ENCODE peak calls at places on chromosomes 1 and 21, in five cellular contexts. M is HEK293T; X is activated T-helper 1 cell treated with anti-CD3 and anti-CD28 coated beads, Interleukin-2, amount 50 U/mL, for 16 hours; S is colonic mucosa; Z is HTR-8/SVneo. D is an unnamed sample.

GRCh38 chr1:201020040-201020591 is 3.4 kb downstream of the KIF21B start:
- DNase-seq in M (no peak), X (no peak), S (peak), Z (no peak), D (no peak)

GRCh38 chr1:205440476-205441317 is 15.1 kb downstream of the BLACAT1 start:
- DNase-seq in M (peak), X (peak), S (peak), Z (peak), D (peak)

GRCh38 chr1:227766015-227766634 is 30.9 kb downstream of the SNAP47 start:
- DNase-seq in M (no peak), X (peak), S (peak), Z (no peak), D (peak)

GRCh38 chr1:158124034-158124433 is 56.7 kb upstream of the CD1D start:
- DNase-seq in M (no peak), X (no peak), S (no peak), Z (no peak), D (peak)

GRCh38 chr1:26923711-26924110 is 2.2 kb downstream of the NUDC start:
- DNase-seq in M (no peak), X (no peak), S (no peak), Z (no peak), D (no peak)

GRCh38 chr1:111127923-111128643 is 11.8 kb downstream of the DRAM2 start:
- DNase-seq in M (no peak), X (no peak), S (no peak), Z (no peak), D (no peak)

GRCh38 chr1:110004583-110004982 is 20.0 kb downstream of the AHCYL1 start:
- DNase-seq in M (no peak), X (no peak), S (no peak), Z (no peak), D (no peak)

GRCh38 chr1:237888143-237888542 is 2.6 kb downstream of the ZP4 start:
- DNase-seq in M (no peak), X (no peak), S (no peak), Z (no peak), D (no peak)

GRCh38 chr1:215502081-215502480 is 65.0 kb upstream of the KCTD3 start:
- DNase-seq in M (no peak), X (no peak), S (no peak), Z (no peak), D (no peak)

GRCh38 chr21:35229290-35229689 is 180.2 kb upstream of the RUNX1 start:
- DNase-seq in M (no peak), X (no peak), S (no peak), Z (no peak), D (no peak)

GRCh38 chr1:19988269-19989006 is 9.0 kb upstream of the PLA2G2A start:
- DNase-seq in M (no peak), X (no peak), S (no peak), Z (no peak), D (no peak)

GRCh38 chr1:184696403-184696802 is 58.3 kb downstream of the EDEM3 start:
- DNase-seq in M (no peak), X (no peak), S (no peak), Z (no peak), D (no peak)

GRCh38 chr1:36829066-36829465 is 205.2 kb downstream of the GRIK3 start:
- DNase-seq in M (no peak), X (no peak), S (no peak), Z (no peak), D (no peak)

GRCh38 chr1:97791251-97791650 is 129.6 kb downstream of the DPYD start:
- DNase-seq in M (no peak), X (no peak), S (no peak), Z (no peak), D (no peak)

GRCh38 chr1:161718559-161719324 is 2.6 kb upstream of the FCRLB start:
- DNase-seq in M (no peak), X (no peak), S (no peak), Z (no peak), D (no peak)

GRCh38 chr1:198655464-198656121 is 16.8 kb downstream of the PTPRC start:
- DNase-seq in M (no peak), X (no peak), S (no peak), Z (no peak), D (no peak)

GRCh38 chr21:8993284-8993942 is 1528.0 kb upstream of the TPTE start:
- DNase-seq in M (no peak), X (no peak), S (no peak), Z (no peak), D (no peak)

GRCh38 chr21:32415451-32415850 is 2.9 kb downstream of the EVA1C start:
- DNase-seq in M (no peak), X (no peak), S (no peak), Z (no peak), D (no peak)

GRCh38 chr21:34894401-34894800 is 154.7 kb downstream of the RUNX1 start:
- DNase-seq in M (no peak), X (no peak), S (no peak), Z (no peak), D (no peak)

GRCh38 chr1:89607888-89608626 is 24.9 kb upstream of the LRRC8C start:
- DNase-seq in M (no peak), X (peak), S (no peak), Z (no peak), D (no peak)

GRCh38 chr21:41899431-41900202 is 20.5 kb upstream of the PRDM15 start:
- DNase-seq in M (no peak), X (no peak), S (no peak), Z (no peak), D (no peak)

GRCh38 chr1:166020229-166020628 is 146.6 kb downstream of the FAM78B start:
- DNase-seq in M (no peak), X (no peak), S (no peak), Z (no peak), D (no peak)

GRCh38 chr1:93338426-93338825 is 7.3 kb upstream of the DR1 start:
- DNase-seq in M (no peak), X (no peak), S (no peak), Z (peak), D (peak)

GRCh38 chr1:65344171-65344570 is 34.8 kb downstream of the DNAJC6 start:
- DNase-seq in M (no peak), X (no peak), S (no peak), Z (no peak), D (no peak)

GRCh38 chr1:25729774-25730173 is 70.2 kb upstream of the SELENON start:
- DNase-seq in M (no peak), X (no peak), S (no peak), Z (no peak), D (no peak)

GRCh38 chr1:236098267-236098666 is 33.4 kb upstream of the NID1 start:
- DNase-seq in M (no peak), X (no peak), S (no peak), Z (no peak), D (no peak)

GRCh38 chr1:221742555-221743415 is 896 bp upstream of the DUSP10 start:
- DNase-seq in M (peak), X (peak), S (peak), Z (no peak), D (peak)

GRCh38 chr1:82503805-82504204 is 703.1 kb downstream of the ADGRL2 start:
- DNase-seq in M (no peak), X (no peak), S (no peak), Z (no peak), D (no peak)

GRCh38 chr1:185404864-185405568 is 88.0 kb upstream of the IVNS1ABP start:
- DNase-seq in M (no peak), X (no peak), S (no peak), Z (no peak), D (no peak)

GRCh38 chr1:214549604-214550338 is 1.6 kb downstream of the PTPN14 start:
- DNase-seq in M (no peak), X (no peak), S (no peak), Z (no peak), D (peak)

D was measured in Caki2.